ENCODE peak calls at places on chromosomes 11 and 22, in four cellular contexts. E is cardiac muscle cell, K is endothelial cell, L is testis. M is an unnamed sample.

GRCh38 chr11:119371067-119371601 is 10.4 kb downstream of the USP2 start:
- DNase-seq in E (no peak), K (no peak), L (no peak), M (no peak)

GRCh38 chr11:14861680-14862079 is 30.4 kb downstream of the CYP2R1 start:
- DNase-seq in E (no peak), K (no peak), L (no peak), M (no peak)

GRCh38 chr22:38203090-38203810 is 1.5 kb downstream of the MAFF start:
- DNase-seq in E (peak), K (no peak), L (peak), M (no peak)

GRCh38 chr11:47981667-47982404 is 1.5 kb downstream of the PTPRJ start:
- DNase-seq in E (no peak), K (no peak), L (no peak), M (no peak)

GRCh38 chr11:31664129-31664528 is 147.0 kb downstream of the PAX6 start:
- DNase-seq in E (no peak), K (no peak), L (no peak), M (no peak)

GRCh38 chr22:32058656-32059280 is 15.7 kb downstream of the SLC5A1 start:
- DNase-seq in E (peak), K (no peak), L (no peak), M (no peak)

GRCh38 chr11:35011389-35011788 is 95.0 kb downstream of the PDHX start:
- DNase-seq in E (no peak), K (no peak), L (no peak), M (no peak)

GRCh38 chr11:43833657-43834073 is 47.0 kb upstream of the ALKBH3 start:
- DNase-seq in E (no peak), K (no peak), L (no peak), M (no peak)

GRCh38 chr11:33507356-33507755 is 193.3 kb downstream of the C11orf91 start:
- DNase-seq in E (no peak), K (no peak), L (no peak), M (no peak)

GRCh38 chr22:48348855-48349254 is 1478.8 kb downstream of the BRD1 start:
- DNase-seq in E (no peak), K (no peak), L (no peak), M (no peak)

GRCh38 chr11:92253945-92254344 is 29.3 kb downstream of the FAT3 start:
- DNase-seq in E (no peak), K (no peak), L (no peak), M (no peak)

GRCh38 chr11:131810511-131810910 is 440.1 kb downstream of the NTM start:
- DNase-seq in E (no peak), K (no peak), L (no peak), M (no peak)

GRCh38 chr11:35682230-35683195 is 19.9 kb downstream of the TRIM44 start:
- DNase-seq in E (no peak), K (no peak), L (peak), M (no peak)

GRCh38 chr11:32213223-32213622 is 122.3 kb downstream of the RCN1 start:
- DNase-seq in E (no peak), K (no peak), L (no peak), M (no peak)

GRCh38 chr11:1126491-1126926 is 31.2 kb upstream of the MUC5AC start:
- DNase-seq in E (no peak), K (peak), L (no peak), M (no peak)

GRCh38 chr11:10846664-10847063 is 11.2 kb downstream of the ZBED5 start:
- DNase-seq in E (no peak), K (no peak), L (no peak), M (no peak)

GRCh38 chr11:66546368-66546965 is at the start of gene ACTN3:
- DNase-seq in E (peak), K (peak), L (peak), M (no peak)

GRCh38 chr11:134261626-134262488 is 8.5 kb downstream of the ACAD8 start:
- DNase-seq in E (peak), K (peak), L (peak), M (no peak)

GRCh38 chr22:38135133-38135706 is 24.7 kb upstream of the BAIAP2L2 start:
- DNase-seq in E (no peak), K (no peak), L (no peak), M (peak)

GRCh38 chr11:130908770-130909625 is 7.3 kb downstream of the SNX19 start:
- DNase-seq in E (no peak), K (no peak), L (no peak), M (no peak)

GRCh38 chr22:26134654-26135330 is 34.5 kb upstream of the SEZ6L start:
- DNase-seq in E (no peak), K (no peak), L (no peak), M (no peak)

GRCh38 chr22:24761888-24762675 is 12.4 kb downstream of the PIWIL3 start:
- DNase-seq in E (no peak), K (no peak), L (no peak), M (peak)

GRCh38 chr11:2585566-2586090 is 114.2 kb downstream of the KCNQ1OT1 start:
- DNase-seq in E (no peak), K (no peak), L (no peak), M (peak)

GRCh38 chr11:20551096-20551495 is 48.3 kb upstream of the SLC6A5 start:
- DNase-seq in E (no peak), K (no peak), L (no peak), M (no peak)

GRCh38 chr11:498297-499181 is 8.5 kb downstream of the RNH1 start:
- DNase-seq in E (no peak), K (no peak), L (no peak), M (no peak)

GRCh38 chr11:92890836-92891235 is 78.6 kb upstream of the MTNR1B start:
- DNase-seq in E (no peak), K (no peak), L (no peak), M (no peak)

GRCh38 chr11:85627332-85627997 is at the start of gene DLG2:
- DNase-seq in E (peak), K (peak), L (peak), M (no peak)

GRCh38 chr22:47048123-47049077 is 285.9 kb downstream of the TBC1D22A start:
- DNase-seq in E (no peak), K (no peak), L (no peak), M (no peak)

GRCh38 chr11:102886999-102887398 is 12.2 kb upstream of the MMP12 start:
- DNase-seq in E (no peak), K (no peak), L (no peak), M (peak)

GRCh38 chr11:40281055-40281580 is 1178.3 kb downstream of the LRRC4C start:
- DNase-seq in E (no peak), K (no peak), L (no peak), M (no peak)

GRCh38 chr11:81989093-81989492 is 744.6 kb downstream of the FAM181B start:
- DNase-seq in E (no peak), K (no peak), L (peak), M (no peak)

GRCh38 chr11:130897262-130898182 is 18.8 kb downstream of the SNX19 start:
- DNase-seq in E (no peak), K (no peak), L (peak), M (no peak)

GRCh38 chr11:33987545-33987944 is 64.0 kb upstream of the CAPRIN1 start:
- DNase-seq in E (no peak), K (no peak), L (no peak), M (no peak)

GRCh38 chr22:22327723-22328122 is 83.1 kb downstream of the VPREB1 start:
- DNase-seq in E (no peak), K (no peak), L (no peak), M (no peak)

GRCh38 chr22:22318723-22319465 is 74.3 kb downstream of the VPREB1 start:
- DNase-seq in E (no peak), K (no peak), L (no peak), M (no peak)

DNA sequence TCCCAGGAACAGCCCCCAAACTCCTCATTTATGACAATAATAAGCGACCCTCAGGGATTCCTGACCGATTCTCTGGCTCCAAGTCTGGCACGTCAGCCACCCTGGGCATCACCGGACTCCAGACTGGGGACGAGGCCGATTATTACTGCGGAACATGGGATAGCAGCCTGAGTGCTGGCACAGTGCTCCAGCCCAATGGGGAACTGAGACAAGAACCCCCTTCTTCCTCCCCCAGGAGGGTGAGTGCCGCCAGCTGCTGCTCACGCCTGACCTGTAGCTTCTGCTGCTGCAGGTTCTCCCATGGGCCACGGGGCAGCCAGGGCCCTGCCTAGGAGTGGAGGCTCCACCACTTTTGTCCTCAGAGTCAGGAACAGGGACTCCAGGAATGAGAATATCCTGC is 78.2 kb downstream of the VPREB1 start:
- DNase-seq in E (no peak), K (no peak), L (no peak), M (no peak)
- TF ChIP-seq CTCF in E (no peak), K (no peak), L (no peak), M (no peak)

GRCh38 chr11:126595560-126595959 is 240.1 kb downstream of the ST3GAL4 start:
- DNase-seq in E (no peak), K (no peak), L (no peak), M (no peak)
- TF ChIP-seq CTCF in E (no peak), K (no peak), L (no peak), M (no peak)

DNA sequence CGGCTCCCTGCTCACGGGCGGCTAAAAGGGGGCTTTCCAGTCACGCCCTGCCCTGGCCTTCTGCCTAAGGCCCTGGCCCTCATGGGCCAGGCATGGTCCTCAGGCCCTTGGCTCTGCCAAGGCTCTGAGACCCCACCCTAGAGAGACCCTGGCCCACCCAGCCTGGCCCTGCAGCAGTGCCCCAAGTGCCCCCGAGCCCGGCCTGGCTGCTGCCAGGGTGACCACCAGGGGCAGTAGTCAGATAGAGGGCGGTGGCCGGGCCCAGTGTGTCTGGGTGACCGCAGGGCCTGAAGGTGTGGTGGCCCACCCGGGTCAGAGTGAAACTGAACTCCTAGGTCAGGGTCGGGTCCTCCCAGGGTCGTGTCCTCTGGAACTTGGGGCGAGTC is 29.4 kb upstream of the CCDC188 start:
- DNase-seq in E (no peak), K (peak), L (no peak), M (no peak)
- TF ChIP-seq CTCF in E (peak), K (peak), L (no peak), M (peak)

GRCh38 chr22:35037089-35037488 is 28.9 kb upstream of the ISX start:
- DNase-seq in E (peak), K (peak), L (no peak), M (no peak)
- TF ChIP-seq CTCF in E (no peak), K (no peak), L (no peak), M (peak)

DNA sequence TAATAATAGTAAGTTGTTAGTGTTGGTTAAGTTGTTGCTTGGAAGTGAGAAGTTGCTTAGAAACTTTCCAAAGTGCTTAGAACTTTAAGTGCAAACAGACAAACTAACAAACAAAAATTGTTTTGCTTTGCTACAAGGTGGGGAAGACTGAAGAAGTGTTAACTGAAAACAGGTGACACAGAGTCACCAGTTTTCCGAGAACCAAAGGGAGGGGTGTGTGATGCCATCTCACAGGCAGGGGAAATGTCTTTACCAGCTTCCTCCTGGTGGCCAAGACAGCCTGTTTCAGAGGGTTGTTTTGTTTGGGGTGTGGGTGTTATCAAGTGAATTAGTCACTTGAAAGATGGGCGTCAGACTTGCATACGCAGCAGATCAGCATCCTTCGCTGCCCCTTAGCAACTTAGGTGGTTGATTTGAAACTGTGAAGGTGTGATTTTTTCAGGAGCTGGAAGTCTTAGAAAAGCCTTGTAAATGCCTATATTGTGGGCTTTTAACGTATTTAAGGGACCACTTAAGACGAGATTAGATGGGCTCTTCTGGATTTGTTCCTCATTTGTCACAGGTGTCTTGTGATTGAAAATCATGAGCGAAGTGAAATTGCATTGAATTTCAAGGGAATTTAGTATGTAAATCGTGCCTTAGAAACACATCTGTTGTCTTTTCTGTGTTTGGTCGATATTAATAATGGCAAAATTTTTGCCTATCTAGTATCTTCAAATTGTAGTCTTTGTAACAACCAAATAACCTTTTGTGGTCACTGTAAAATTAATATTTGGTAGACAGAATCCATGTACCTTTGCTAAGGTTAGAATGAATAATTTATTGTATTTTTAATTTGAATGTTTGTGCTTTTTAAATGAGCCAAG is 2.7 kb downstream of the NEAT1 start:
- DNase-seq in E (no peak), K (no peak), L (peak), M (peak)
- TF ChIP-seq CTCF in E (peak), K (no peak), L (peak), M (peak)

GRCh38 chr22:40364431-40364830 is 6.0 kb upstream of the SGSM3 start:
- DNase-seq in E (no peak), K (no peak), L (no peak), M (no peak)

GRCh38 chr22:40367342-40367741 is 3.1 kb upstream of the SGSM3 start:
- DNase-seq in E (no peak), K (no peak), L (no peak), M (no peak)

GRCh38 chr22:40363059-40363458 is 7.3 kb upstream of the SGSM3 start:
- DNase-seq in E (no peak), K (no peak), L (no peak), M (no peak)

DNA sequence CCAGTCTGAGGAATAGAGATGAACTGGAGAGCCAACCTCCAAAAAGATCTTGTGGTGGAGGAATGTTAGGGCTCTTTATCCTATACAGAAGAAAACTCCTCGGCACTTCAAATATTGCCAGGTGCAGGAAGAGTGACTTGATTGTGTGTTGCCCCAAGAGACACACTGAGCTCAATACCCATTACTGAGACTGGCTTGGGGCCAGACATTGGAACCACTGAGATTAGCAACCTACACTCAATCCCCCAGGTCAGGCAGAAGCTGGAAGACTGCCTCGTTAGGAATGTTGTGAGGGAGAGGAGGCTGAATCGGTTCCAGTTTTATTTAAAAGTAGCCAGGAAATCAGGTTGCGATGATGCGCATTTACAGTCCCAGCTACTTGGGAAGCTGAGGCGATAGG is 2.4 kb upstream of the SGSM3 start:
- DNase-seq in E (no peak), K (no peak), L (no peak), M (no peak)
- TF ChIP-seq CTCF in E (no peak), K (no peak), L (no peak), M (no peak)

GRCh38 chr11:17968206-17968605 is 44.6 kb downstream of the SERGEF start:
- DNase-seq in E (no peak), K (no peak), L (no peak), M (no peak)
- TF ChIP-seq CTCF in E (no peak), K (no peak), L (no peak), M (no peak)

DNA sequence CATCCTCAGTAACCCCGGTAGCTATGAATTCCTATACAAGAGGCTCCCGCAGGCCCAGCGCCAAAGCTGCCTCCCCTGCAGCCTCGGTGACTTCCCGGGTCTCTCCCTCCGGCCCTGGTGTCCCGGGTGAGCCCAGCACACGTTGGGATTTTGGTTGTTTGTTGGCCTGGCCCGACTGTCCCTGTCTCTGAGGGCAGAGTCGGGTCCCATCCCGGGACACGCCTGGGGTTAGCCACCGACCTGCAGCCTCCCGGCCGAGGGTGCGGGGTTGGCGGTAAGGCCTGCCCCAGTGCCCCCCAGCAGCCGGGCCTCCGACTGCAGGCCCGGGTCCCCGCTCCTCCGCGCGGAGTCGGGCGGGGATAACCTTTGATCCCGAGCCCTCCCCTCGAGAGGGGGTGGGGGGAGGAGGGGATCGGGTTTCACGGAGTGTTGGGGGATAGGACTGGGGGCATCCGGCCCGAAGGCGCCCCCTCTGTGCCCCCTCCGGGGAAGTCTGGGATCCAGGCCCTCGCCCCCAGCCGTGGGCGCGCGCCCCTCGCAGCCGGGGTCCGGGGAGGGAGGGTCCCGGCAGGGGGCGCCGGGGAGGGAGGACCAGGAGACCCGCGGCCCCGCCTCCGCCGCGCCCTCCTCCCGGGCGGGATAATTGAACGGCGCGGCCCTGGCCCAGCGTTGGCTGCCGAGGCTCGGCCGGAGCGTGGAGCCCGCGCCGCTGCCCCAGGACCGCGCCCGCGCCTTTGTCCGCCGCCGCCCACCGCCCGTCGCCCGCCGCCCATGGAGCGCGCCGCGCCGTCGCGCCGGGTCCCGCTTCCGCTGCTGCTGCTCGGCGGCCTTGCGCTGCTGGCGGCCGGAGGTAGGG is at the start of gene FBLN1:
- DNase-seq in E (peak), K (peak), L (no peak), M (no peak)
- TF ChIP-seq CTCF in E (peak), K (no peak), L (no peak), M (peak)

M was measured in osteocyte.